ENCODE peak calls at places on chromosomes 7 and 10, in four cellular contexts. V is pancreas, X is BE2C, C is ovary. L is an unnamed sample.

GRCh38 chr7:112995091-112995824 is 91.4 kb downstream of the GPR85 start:
- DNase-seq in C (no peak), X (no peak), V (no peak), L (peak; percentile 81)

GRCh38 chr7:15015545-15016314 is 113.2 kb upstream of the DGKB start:
- DNase-seq in X (peak; percentile 56), V (no peak), C (peak; percentile 9), L (peak; percentile 78)

GRCh38 chr10:49071221-49071761 is 44.0 kb downstream of the VSTM4 start:
- DNase-seq in V (no peak), C (peak; percentile 46), X (no peak), L (no peak)

GRCh38 chr10:113679463-113680171 is at the start of gene CASP7:
- DNase-seq in V (peak; percentile 89), X (peak; percentile 92), C (peak; percentile 83), L (peak; percentile 69)

GRCh38 chr7:80182630-80183276 is 48.1 kb downstream of the GNAI1 start:
- DNase-seq in V (no peak), X (no peak), C (no peak), L (peak; percentile 25)

GRCh38 chr7:18387191-18387720 is 108.3 kb upstream of the HDAC9 start:
- DNase-seq in V (no peak), C (no peak), X (no peak), L (no peak)

GRCh38 chr7:79361214-79361613 is 92.3 kb downstream of the MAGI2 start:
- DNase-seq in X (no peak), V (no peak), C (no peak), L (no peak)

GRCh38 chr10:119517235-119518141 is 25.0 kb downstream of the RGS10 start:
- DNase-seq in V (no peak), X (no peak), C (no peak), L (peak; percentile 23)

DNA sequence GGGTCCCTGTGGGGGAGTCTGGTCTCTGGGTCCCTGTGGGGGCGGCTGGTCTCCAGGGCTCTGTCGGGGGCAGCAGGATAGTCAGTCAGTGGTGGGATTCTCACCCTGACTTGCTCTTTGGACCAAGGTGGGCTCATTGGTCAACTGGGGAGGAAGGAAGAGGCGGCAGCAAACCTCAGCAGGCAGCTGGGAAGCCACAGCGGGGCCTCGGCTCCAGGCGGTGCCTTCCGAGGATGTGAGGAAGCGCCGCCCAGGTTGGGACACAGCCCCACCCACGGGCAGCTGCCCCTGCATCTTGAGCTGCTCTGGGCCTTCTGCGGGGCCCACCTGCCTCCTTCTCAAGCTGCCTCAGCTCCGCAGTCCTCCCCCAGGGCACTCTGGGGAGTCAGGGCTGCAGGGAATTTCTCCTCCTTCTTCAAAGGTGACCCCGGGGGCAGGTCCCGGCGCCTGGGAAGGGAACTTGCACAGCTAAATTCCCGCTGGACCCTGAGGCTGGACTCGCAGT is 20.4 kb upstream of the KNDC1 start:
- DNase-seq in X (no peak), C (no peak), V (no peak), L (no peak)
- H3K4me3 ChIP-seq in X (no peak overlapping the region), C (no peak overlapping the region), V (no peak overlapping the region), L (no peak overlapping the region)

DNA sequence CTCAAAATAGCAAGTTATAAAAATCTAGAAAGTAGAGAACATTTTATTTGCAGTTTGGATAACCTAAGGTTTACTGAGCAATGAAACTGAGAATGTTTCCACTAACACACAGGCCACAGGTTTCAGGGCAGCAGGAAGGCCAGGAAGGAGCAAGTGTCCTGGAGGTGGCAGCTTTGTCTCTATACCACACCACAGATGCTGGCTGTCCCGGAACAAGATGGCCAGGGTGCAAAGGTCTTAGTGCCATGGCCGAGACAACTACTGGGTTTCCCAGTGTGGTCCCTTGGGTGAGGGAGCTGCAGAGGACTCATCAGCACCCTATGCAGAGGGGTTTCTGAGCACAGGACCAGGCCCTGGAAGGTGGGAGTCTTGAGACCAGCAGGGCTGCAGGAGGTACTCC is 92.0 kb downstream of the CTBP2 start:
- DNase-seq in C (no peak), X (no peak), V (no peak), L (no peak)
- H3K4me3 ChIP-seq in C (no peak overlapping the region), X (no peak overlapping the region), V (no peak overlapping the region), L (no peak overlapping the region)

GRCh38 chr7:16070806-16071205 is 350.5 kb downstream of the CRPPA start:
- DNase-seq in C (no peak), X (no peak), V (no peak), L (no peak)
- H3K4me3 ChIP-seq in C (no peak overlapping the region), X (no peak overlapping the region), V (no peak overlapping the region), L (no peak overlapping the region)

DNA sequence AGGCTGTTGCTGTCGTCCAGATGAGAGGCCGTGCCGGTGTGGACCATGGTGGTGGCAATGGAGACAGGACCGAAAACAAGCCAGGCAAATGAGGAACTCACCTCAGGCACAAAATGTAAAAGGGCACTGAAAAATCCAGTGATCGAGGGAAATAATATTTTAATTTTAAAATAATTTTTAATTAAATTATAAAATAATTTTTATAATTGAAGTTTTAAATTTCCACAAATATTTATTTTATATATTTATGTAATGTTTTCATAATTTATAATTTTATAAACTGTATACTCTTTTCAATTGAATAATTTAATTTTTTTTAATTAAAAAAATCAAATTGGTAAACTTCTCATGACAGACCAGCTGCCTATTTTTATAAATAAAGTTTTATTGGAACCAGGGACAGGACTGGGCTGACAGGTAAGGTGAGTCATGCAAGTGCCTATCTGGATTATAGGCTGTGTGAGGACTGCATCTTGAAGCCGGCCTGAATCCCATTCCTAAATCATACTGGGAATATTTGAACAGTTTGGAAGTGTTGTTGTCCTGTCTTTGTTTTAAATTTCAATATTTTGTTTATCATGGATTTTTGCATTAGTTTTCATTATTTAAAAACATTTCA is 15.6 kb downstream of the ACSM6 start:
- DNase-seq in X (no peak), V (no peak), C (no peak), L (no peak)
- H3K4me3 ChIP-seq in X (no peak overlapping the region), V (no peak overlapping the region), C (no peak overlapping the region), L (no peak overlapping the region)

GRCh38 chr7:105656922-105657521 is 75.7 kb upstream of the EFCAB10 start:
- DNase-seq in C (no peak), V (no peak), X (peak; percentile 67), L (peak; percentile 43)
- H3K4me3 ChIP-seq in C (no peak overlapping the region), V (no peak overlapping the region), X (no peak overlapping the region), L (no peak overlapping the region)

L was measured in fibroblast of mammary gland.